ENCODE peak calls at places on chromosome 18, in nine cellular contexts. B is psoas muscle; P is tibial artery; W is tibial nerve; G is Jurkat, Clone E6-1; K is fibroblast of pulmonary artery; Q is CD8-positive, alpha-beta T cell; O is GM12865; N is mesenchymal stem cell. A is an unnamed sample.

GRCh38 chr18:76131738-76132137 is 363.3 kb downstream of the ZNF516 start:
- DNase-seq in B (no peak), P (no peak), W (no peak), G (peak; percentile 27), K (no peak), Q (no peak), O (no peak), N (no peak), A (no peak)

GRCh38 chr18:79687806-79688205 is 8.2 kb downstream of the CTDP1 start:
- DNase-seq in B (no peak), P (no peak), W (no peak), G (no peak), K (peak; percentile 13), Q (no peak), O (no peak), N (peak; percentile 29), A (no peak)

GRCh38 chr18:9422816-9423519 is 52.3 kb upstream of the RALBP1 start:
- DNase-seq in B (no peak), P (no peak), W (no peak), G (no peak), K (no peak), Q (no peak), O (no peak), N (no peak), A (no peak)

GRCh38 chr18:79070486-79070885 is 1.3 kb downstream of the ATP9B start:
- DNase-seq in B (no peak), P (no peak), W (no peak), G (no peak), K (no peak), Q (no peak), O (no peak), N (no peak), A (no peak)

GRCh38 chr18:23553887-23554286 is 32.4 kb downstream of the NPC1 start:
- DNase-seq in B (no peak), P (no peak), W (no peak), G (peak; percentile 42), K (no peak), Q (no peak), O (no peak), N (no peak), A (no peak)

GRCh38 chr18:72539861-72540260 is 4.3 kb downstream of the CBLN2 start:
- DNase-seq in B (no peak), P (no peak), W (no peak), G (no peak), K (no peak), Q (no peak), O (no peak), N (no peak), A (no peak)

GRCh38 chr18:56245856-56246575 is 392.4 kb downstream of the TXNL1 start:
- DNase-seq in B (no peak), P (no peak), W (no peak), G (no peak), K (peak; percentile 37), Q (no peak), O (peak; percentile 17), N (peak; percentile 78), A (no peak)

GRCh38 chr18:21069468-21069867 is 42.1 kb downstream of the ROCK1 start:
- DNase-seq in B (no peak), P (no peak), W (no peak), G (no peak), K (no peak), Q (no peak), O (no peak), N (no peak), A (no peak)

GRCh38 chr18:49345931-49346696 is 114.3 kb downstream of the DYM start:
- DNase-seq in B (no peak), P (no peak), W (no peak), G (no peak), K (no peak), Q (no peak), O (no peak), N (no peak), A (no peak)

GRCh38 chr18:56661414-56662101 is 10.4 kb downstream of the WDR7 start:
- DNase-seq in B (no peak), P (no peak), W (no peak), G (no peak), K (no peak), Q (no peak), O (no peak), N (no peak), A (no peak)

GRCh38 chr18:33666915-33667314 is 88.9 kb downstream of the ASXL3 start:
- DNase-seq in B (no peak), P (no peak), W (no peak), G (no peak), K (no peak), Q (no peak), O (peak; percentile 31), N (no peak), A (no peak)

GRCh38 chr18:71784777-71785176 is 759.4 kb downstream of the CBLN2 start:
- DNase-seq in B (no peak), P (no peak), W (no peak), G (peak; percentile 41), K (peak; percentile 49), Q (no peak), O (no peak), N (no peak), A (no peak)

GRCh38 chr18:50906843-50907242 is 27.9 kb downstream of the ME2 start:
- DNase-seq in B (no peak), P (no peak), W (no peak), G (no peak), K (no peak), Q (no peak), O (no peak), N (no peak), A (no peak)
- H3K4me3 ChIP-seq in B (no peak overlapping the region), P (no peak overlapping the region), W (no peak overlapping the region), G (no peak overlapping the region), K (no peak overlapping the region), Q (no peak overlapping the region), O (no peak overlapping the region), N (no peak overlapping the region), A (no peak overlapping the region)

GRCh38 chr18:41954827-41955613 is at the start of gene PIK3C3:
- DNase-seq in B (peak; percentile 98), P (peak; percentile 95), W (peak; percentile 89), G (peak; percentile 98), K (peak; percentile 99), Q (peak; percentile 98), O (peak; percentile 98), N (peak; percentile 97), A (peak; percentile 96)

GRCh38 chr18:41959045-41959444 is 4.0 kb downstream of the PIK3C3 start:
- DNase-seq in B (no peak), P (no peak), W (no peak), G (no peak), K (no peak), Q (no peak), O (no peak), N (no peak), A (no peak)

DNA sequence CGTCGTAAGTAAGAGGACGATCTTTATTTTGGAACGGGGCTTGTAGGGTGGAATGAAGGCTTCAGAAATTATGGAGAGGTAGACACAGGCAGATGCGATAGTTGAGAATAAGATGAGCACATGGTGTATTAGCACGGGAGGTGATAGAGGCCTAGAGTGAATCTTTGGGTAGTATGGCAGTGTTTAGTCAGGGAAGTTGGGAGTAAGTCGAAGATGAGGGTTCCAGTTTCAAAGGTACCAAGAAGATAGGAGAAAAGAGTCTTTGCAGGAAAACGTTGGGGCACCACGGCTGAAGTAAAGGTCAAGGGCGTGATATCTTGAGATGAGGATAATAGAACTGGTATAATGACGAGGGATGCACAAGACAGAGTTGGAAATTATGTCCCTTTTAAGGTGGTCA is 654 bp downstream of the PIK3C3 start:
- DNase-seq in B (no peak), P (no peak), W (no peak), G (no peak), K (no peak), Q (no peak), O (no peak), N (no peak), A (no peak)
- H3K4me3 ChIP-seq in B (peak overlapping the region; percentile 78), P (peak overlapping the region; percentile 93), W (peak overlapping the region; percentile 81), G (peak overlapping the region; percentile 82), K (peak overlapping the region; percentile 80), Q (peak overlapping the region; percentile 91), O (peak overlapping the region; percentile 92), N (no peak overlapping the region), A (peak overlapping the region; percentile 100)

GRCh38 chr18:36394486-36394885 is 97.0 kb downstream of the FHOD3 start:
- DNase-seq in B (no peak), P (no peak), W (no peak), G (no peak), K (no peak), Q (no peak), O (peak; percentile 55), N (no peak), A (no peak)

GRCh38 chr18:36399055-36399454 is 101.5 kb downstream of the FHOD3 start:
- DNase-seq in B (no peak), P (no peak), W (no peak), G (no peak), K (no peak), Q (no peak), O (no peak), N (no peak), A (no peak)

GRCh38 chr18:36396190-36396589 is 98.7 kb downstream of the FHOD3 start:
- DNase-seq in B (no peak), P (no peak), W (no peak), G (no peak), K (peak; percentile 35), Q (no peak), O (no peak), N (no peak), A (no peak)

GRCh38 chr18:36398419-36398818 is 100.9 kb downstream of the FHOD3 start:
- DNase-seq in B (no peak), P (no peak), W (no peak), G (no peak), K (no peak), Q (no peak), O (no peak), N (no peak), A (no peak)

GRCh38 chr18:36397033-36397432 is 99.5 kb downstream of the FHOD3 start:
- DNase-seq in B (no peak), P (no peak), W (no peak), G (no peak), K (no peak), Q (no peak), O (peak; percentile 45), N (no peak), A (no peak)
- H3K4me3 ChIP-seq in B (no peak overlapping the region), P (no peak overlapping the region), W (no peak overlapping the region), G (no peak overlapping the region), K (no peak overlapping the region), Q (no peak overlapping the region), O (no peak overlapping the region), N (no peak overlapping the region), A (no peak overlapping the region)

GRCh38 chr18:11147371-11147860 is 2.0 kb downstream of the PIEZO2 start:
- DNase-seq in B (no peak), P (no peak), W (no peak), G (no peak), K (peak; percentile 33), Q (no peak), O (no peak), N (peak; percentile 33), A (no peak)

GRCh38 chr18:11148655-11149440 is 521 bp downstream of the PIEZO2 start:
- DNase-seq in B (no peak), P (no peak), W (no peak), G (no peak), K (no peak), Q (no peak), O (no peak), N (peak; percentile 39), A (no peak)

GRCh38 chr18:11146947-11147345 is 2.4 kb downstream of the PIEZO2 start:
- DNase-seq in B (no peak), P (no peak), W (no peak), G (no peak), K (no peak), Q (no peak), O (no peak), N (no peak), A (no peak)

GRCh38 chr18:11149441-11150270 is at the start of gene PIEZO2:
- DNase-seq in B (peak; percentile 71), P (peak; percentile 38), W (peak; percentile 31), G (no peak), K (peak; percentile 78), Q (no peak), O (peak; percentile 89), N (peak; percentile 86), A (no peak)

GRCh38 chr18:11147962-11148654 is 1.3 kb downstream of the PIEZO2 start:
- DNase-seq in B (peak; percentile 21), P (no peak), W (no peak), G (no peak), K (peak; percentile 28), Q (no peak), O (no peak), N (peak; percentile 53), A (no peak)
- H3K4me3 ChIP-seq in B (peak overlapping the region; percentile 72), P (peak overlapping the region; percentile 50), W (peak overlapping the region; percentile 44), G (no peak overlapping the region), K (peak overlapping the region; percentile 69), Q (no peak overlapping the region), O (peak overlapping the region; percentile 63), N (peak overlapping the region; percentile 58), A (no peak overlapping the region)

A was measured in CD4-positive, CD25-positive, alpha-beta regulatory T cell.